ENCODE peak calls at places on chromosomes 6 and 20, in eight cellular contexts. One of them, this sample, is unnamed. For H3K4me1, the result is how much of the 10 kb centered on the place peaks cover.

GRCh38 chr6:152135755-152136448 is 328.4 kb downstream of the ESR1 start:
- DNase-seq in IMR-90: no peak
- DNase-seq in vagina: no peak
- DNase-seq in stomach: no peak
- DNase-seq in sigmoid colon: no peak
- DNase-seq in H1: no peak
- DNase-seq in K562: no peak
- DNase-seq in heart left ventricle: no peak
- DNase-seq in this sample: no peak

GRCh38 chr6:140907235-140907634 is 1225.5 kb upstream of the GJE1 start:
- DNase-seq in IMR-90: no peak
- DNase-seq in heart left ventricle: no peak
- DNase-seq in vagina: no peak
- DNase-seq in K562: no peak
- DNase-seq in H1: no peak
- DNase-seq in sigmoid colon: no peak
- DNase-seq in stomach: no peak
- DNase-seq in this sample: no peak

GRCh38 chr6:151448623-151449022 is 3.3 kb downstream of the RMND1 start:
- DNase-seq in sigmoid colon: no peak
- DNase-seq in vagina: no peak
- DNase-seq in K562: no peak
- DNase-seq in H1: no peak
- DNase-seq in IMR-90: no peak
- DNase-seq in heart left ventricle: no peak
- DNase-seq in stomach: no peak
- DNase-seq in this sample: peak

GRCh38 chr6:12010635-12011275 is 1.4 kb upstream of the HIVEP1 start:
- DNase-seq in stomach: peak
- DNase-seq in vagina: no peak
- DNase-seq in K562: peak
- DNase-seq in IMR-90: no peak
- DNase-seq in sigmoid colon: peak
- DNase-seq in H1: no peak
- DNase-seq in heart left ventricle: peak
- DNase-seq in this sample: peak

GRCh38 chr6:40685771-40686170 is 98.6 kb upstream of the LRFN2 start:
- DNase-seq in vagina: no peak
- DNase-seq in heart left ventricle: no peak
- DNase-seq in K562: no peak
- DNase-seq in stomach: peak
- DNase-seq in H1: no peak
- DNase-seq in sigmoid colon: no peak
- DNase-seq in IMR-90: no peak
- DNase-seq in this sample: no peak

GRCh38 chr6:158835616-158836221 is 16.6 kb upstream of the EZR start:
- DNase-seq in sigmoid colon: peak
- DNase-seq in IMR-90: peak
- DNase-seq in vagina: no peak
- DNase-seq in H1: no peak
- DNase-seq in stomach: peak
- DNase-seq in heart left ventricle: peak
- DNase-seq in K562: peak
- DNase-seq in this sample: peak

GRCh38 chr20:62511915-62512610 is 36.3 kb upstream of the GATA5 start:
- DNase-seq in vagina: no peak
- DNase-seq in stomach: no peak
- DNase-seq in K562: no peak
- DNase-seq in H1: no peak
- DNase-seq in heart left ventricle: no peak
- DNase-seq in IMR-90: no peak
- DNase-seq in sigmoid colon: no peak
- DNase-seq in this sample: no peak

GRCh38 chr6:45049188-45049843 is 278.8 kb upstream of the RUNX2 start:
- DNase-seq in heart left ventricle: no peak
- DNase-seq in sigmoid colon: no peak
- DNase-seq in H1: no peak
- DNase-seq in vagina: no peak
- DNase-seq in stomach: no peak
- DNase-seq in IMR-90: peak
- DNase-seq in K562: peak
- DNase-seq in this sample: no peak

GRCh38 chr6:14676977-14677781 is 559.6 kb downstream of the CD83 start:
- DNase-seq in H1: no peak
- DNase-seq in stomach: no peak
- DNase-seq in vagina: no peak
- DNase-seq in IMR-90: no peak
- DNase-seq in heart left ventricle: no peak
- DNase-seq in K562: no peak
- DNase-seq in sigmoid colon: no peak
- DNase-seq in this sample: no peak

GRCh38 chr20:32524871-32525501 is 60.1 kb downstream of the NOL4L start:
- DNase-seq in sigmoid colon: peak
- DNase-seq in K562: no peak
- DNase-seq in IMR-90: no peak
- DNase-seq in H1: no peak
- DNase-seq in vagina: no peak
- DNase-seq in stomach: peak
- DNase-seq in heart left ventricle: peak
- DNase-seq in this sample: peak

DNA sequence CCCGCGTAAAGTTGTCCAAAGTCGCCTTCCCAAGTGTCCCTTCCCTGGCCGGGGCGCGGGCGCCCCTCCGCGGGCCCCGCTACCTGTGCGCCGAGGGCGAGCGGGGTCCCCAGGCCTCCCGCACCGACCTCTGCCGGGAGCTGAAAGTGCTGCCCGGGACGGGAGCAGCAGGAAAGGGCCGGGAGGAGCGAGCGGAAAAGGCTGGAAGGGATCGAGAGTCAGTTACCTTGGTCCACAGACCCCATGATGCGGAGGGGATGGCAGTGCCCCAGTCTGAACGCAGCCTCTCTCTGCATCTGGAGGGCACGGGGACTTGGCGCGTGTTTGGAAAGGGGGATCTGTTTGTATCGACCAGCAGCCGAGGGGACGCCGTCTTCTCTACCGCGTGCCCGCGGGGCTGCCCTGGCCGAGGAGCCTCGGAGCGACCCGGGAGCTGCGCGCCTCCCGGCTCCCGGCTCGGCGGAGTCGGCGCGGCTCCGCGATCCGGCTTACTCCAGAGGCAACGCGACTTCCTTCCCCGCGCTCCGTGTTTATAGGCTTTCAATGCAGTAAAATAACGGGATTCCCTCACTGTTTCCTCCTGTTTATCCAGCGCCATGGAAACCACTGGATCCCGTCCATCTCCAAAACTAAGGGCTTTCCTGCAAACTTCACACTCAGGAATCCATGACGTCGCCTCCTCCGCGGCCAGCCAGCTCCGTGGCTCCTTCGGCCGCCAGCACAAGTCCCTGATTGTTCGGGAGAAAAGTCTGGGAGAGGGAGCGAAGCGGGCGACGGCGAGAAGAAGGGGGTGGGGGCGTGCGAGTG is 20.0 kb upstream of the NFATC2 start:
- DNase-seq in vagina: no peak
- DNase-seq in stomach: peak
- DNase-seq in H1: no peak
- DNase-seq in K562: no peak
- DNase-seq in heart left ventricle: peak
- DNase-seq in sigmoid colon: peak
- DNase-seq in IMR-90: peak
- DNase-seq in this sample: peak
- TF ChIP-seq POLR2A in vagina: no peak
- TF ChIP-seq POLR2A in stomach: no peak
- TF ChIP-seq POLR2A in H1: no peak
- TF ChIP-seq POLR2A in K562: no peak
- TF ChIP-seq POLR2A in heart left ventricle: no peak
- TF ChIP-seq POLR2A in sigmoid colon: peak
- TF ChIP-seq POLR2A in IMR-90: peak
- TF ChIP-seq POLR2A in this sample: peak

GRCh38 chr6:3147914-3148757 is 9.2 kb downstream of the TUBB2A start:
- DNase-seq in H1: no peak
- DNase-seq in sigmoid colon: no peak
- DNase-seq in vagina: no peak
- DNase-seq in stomach: no peak
- DNase-seq in K562: peak
- DNase-seq in heart left ventricle: no peak
- DNase-seq in IMR-90: no peak
- DNase-seq in this sample: no peak
- TF ChIP-seq CTCF in H1: no peak
- TF ChIP-seq CTCF in sigmoid colon: no peak
- TF ChIP-seq CTCF in vagina: no peak
- TF ChIP-seq CTCF in stomach: no peak
- TF ChIP-seq CTCF in K562: peak
- TF ChIP-seq CTCF in heart left ventricle: no peak
- TF ChIP-seq CTCF in IMR-90: no peak
- TF ChIP-seq CTCF in this sample: no peak

GRCh38 chr20:25227317-25227831 is 20.5 kb upstream of the PYGB start:
- DNase-seq in stomach: no peak
- DNase-seq in sigmoid colon: no peak
- DNase-seq in K562: peak
- DNase-seq in H1: no peak
- DNase-seq in vagina: no peak
- DNase-seq in heart left ventricle: peak
- DNase-seq in IMR-90: peak
- DNase-seq in this sample: no peak
- H3K4me1 ChIP-seq in stomach: under half
- H3K4me1 ChIP-seq in sigmoid colon: under half
- H3K4me1 ChIP-seq in K562: under half
- H3K4me1 ChIP-seq in H1: under half
- H3K4me1 ChIP-seq in vagina: under half
- H3K4me1 ChIP-seq in heart left ventricle: half or more
- H3K4me1 ChIP-seq in IMR-90: under half
- H3K4me1 ChIP-seq in this sample: under half

GRCh38 chr6:7881765-7882500 is 28.7 kb downstream of the TXNDC5 start:
- DNase-seq in IMR-90: no peak
- DNase-seq in vagina: no peak
- DNase-seq in sigmoid colon: no peak
- DNase-seq in stomach: no peak
- DNase-seq in heart left ventricle: no peak
- DNase-seq in H1: no peak
- DNase-seq in K562: no peak
- DNase-seq in this sample: no peak
- TF ChIP-seq POLR2A in IMR-90: no peak
- TF ChIP-seq POLR2A in vagina: no peak
- TF ChIP-seq POLR2A in sigmoid colon: no peak
- TF ChIP-seq POLR2A in stomach: no peak
- TF ChIP-seq POLR2A in heart left ventricle: no peak
- TF ChIP-seq POLR2A in H1: no peak
- TF ChIP-seq POLR2A in K562: no peak
- TF ChIP-seq POLR2A in this sample: no peak

GRCh38 chr6:127637830-127638229 is 60.9 kb downstream of the C6orf58 start:
- DNase-seq in IMR-90: no peak
- DNase-seq in H1: no peak
- DNase-seq in K562: no peak
- DNase-seq in sigmoid colon: no peak
- DNase-seq in vagina: no peak
- DNase-seq in stomach: no peak
- DNase-seq in heart left ventricle: no peak
- DNase-seq in this sample: no peak

DNA sequence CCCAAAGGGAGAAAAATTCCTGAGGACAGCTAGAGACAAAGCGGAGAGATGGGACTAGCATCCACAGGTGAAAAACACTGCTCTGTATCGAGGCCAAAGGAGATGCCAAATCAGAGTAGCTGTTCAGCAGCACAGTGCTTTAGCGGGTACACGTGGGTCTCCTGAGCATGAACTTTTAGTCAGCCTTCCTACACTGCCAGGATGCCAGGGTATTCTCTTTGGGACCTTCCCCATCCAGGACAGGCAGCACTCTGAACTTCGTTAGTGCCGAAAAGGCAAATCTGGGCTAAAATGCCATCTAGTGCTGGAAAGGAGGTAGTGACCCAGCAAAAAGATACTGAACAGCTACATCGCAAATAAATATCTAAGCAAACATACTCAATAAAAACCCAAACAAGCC is 64.9 kb downstream of the C6orf58 start:
- DNase-seq in vagina: no peak
- DNase-seq in K562: peak
- DNase-seq in stomach: no peak
- DNase-seq in sigmoid colon: no peak
- DNase-seq in H1: peak
- DNase-seq in heart left ventricle: no peak
- DNase-seq in IMR-90: peak
- DNase-seq in this sample: peak
- TF ChIP-seq CTCF in vagina: no peak
- TF ChIP-seq CTCF in K562: no peak
- TF ChIP-seq CTCF in stomach: no peak
- TF ChIP-seq CTCF in sigmoid colon: no peak
- TF ChIP-seq CTCF in H1: peak
- TF ChIP-seq CTCF in heart left ventricle: peak
- TF ChIP-seq CTCF in IMR-90: peak
- TF ChIP-seq CTCF in this sample: peak